ENCODE peak calls at places on chromosome X, in five cellular contexts. O is fibroblast of villous mesenchyme, Y is AML-193, T is neural crest cell, X is T1000. I is an unnamed sample.

GRCh38 chrX:21798677-21799219 is 40.7 kb upstream of the MBTPS2 start:
- DNase-seq in X (no peak), Y (no peak), T (no peak), O (peak; percentile 10), I (peak; percentile 81)

GRCh38 chrX:153723351-153724251 is 586 bp downstream of the BCAP31 start:
- DNase-seq in O (peak; percentile 51), X (no peak), T (no peak), Y (no peak), I (peak; percentile 41)

GRCh38 chrX:75156537-75156945 is 458 bp upstream of the ABCB7 start:
- DNase-seq in O (peak; percentile 49), T (no peak), X (peak; percentile 2), Y (no peak), I (peak; percentile 50)

GRCh38 chrX:148310402-148311200 is 189.8 kb upstream of the AFF2 start:
- DNase-seq in X (no peak), O (no peak), T (no peak), Y (peak; percentile 61), I (no peak)

GRCh38 chrX:20965270-20966044 is 408.8 kb upstream of the CNKSR2 start:
- DNase-seq in X (no peak), T (no peak), Y (no peak), O (no peak), I (no peak)

GRCh38 chrX:15087747-15088146 is 182.1 kb downstream of the ASB9 start:
- DNase-seq in X (no peak), Y (no peak), O (no peak), T (no peak), I (no peak)

GRCh38 chrX:317424-318067 is 1.1 kb downstream of the GTPBP6 start:
- DNase-seq in O (no peak), T (no peak), Y (no peak), X (no peak), I (no peak)

GRCh38 chrX:119468930-119469635 is 839 bp downstream of the SLC25A5 start:
- DNase-seq in X (peak; percentile 37), O (peak; percentile 81), T (peak; percentile 88), Y (peak; percentile 45), I (peak; percentile 78)

GRCh38 chrX:24526616-24527015 is 61.5 kb downstream of the PDK3 start:
- DNase-seq in T (no peak), O (no peak), Y (no peak), X (no peak), I (no peak)

GRCh38 chrX:11137543-11138139 is 26.5 kb downstream of the HCCS start:
- DNase-seq in T (no peak), Y (peak; percentile 35), O (peak; percentile 62), X (no peak), I (peak; percentile 67)

GRCh38 chrX:44178271-44178670 is 165.2 kb downstream of the EFHC2 start:
- DNase-seq in T (no peak), X (no peak), O (no peak), Y (no peak), I (no peak)

GRCh38 chrX:10507181-10507580 is 113.2 kb downstream of the MID1 start:
- DNase-seq in T (no peak), X (no peak), O (no peak), Y (no peak), I (peak; percentile 30)

GRCh38 chrX:47530054-47530453 is 31.0 kb upstream of the ARAF start:
- DNase-seq in X (no peak), Y (no peak), O (no peak), T (no peak), I (no peak)

GRCh38 chrX:118702741-118703140 is 24.7 kb upstream of the IL13RA1 start:
- DNase-seq in Y (no peak), X (no peak), T (no peak), O (peak; percentile 17), I (no peak)

GRCh38 chrX:1094934-1095333 is 117.5 kb downstream of the CRLF2 start:
- DNase-seq in Y (no peak), X (no peak), O (no peak), T (no peak), I (no peak)

GRCh38 chrX:132292753-132293152 is 73.5 kb upstream of the RAP2C start:
- DNase-seq in O (peak; percentile 71), Y (no peak), T (peak; percentile 28), X (no peak), I (peak; percentile 74)

GRCh38 chrX:91435465-91435864 is 826 bp downstream of the PABPC5 start:
- DNase-seq in Y (no peak), X (no peak), T (no peak), O (no peak), I (peak; percentile 0)

GRCh38 chrX:103919336-103919682 is 43.1 kb upstream of the TMSB15B start:
- DNase-seq in O (peak; percentile 14), Y (peak; percentile 19), X (no peak), T (no peak), I (peak; percentile 44)

GRCh38 chrX:72393836-72394517 is 88.3 kb upstream of the CITED1 start:
- DNase-seq in Y (no peak), X (no peak), O (no peak), T (no peak), I (no peak)

GRCh38 chrX:103376118-103376978 is at the start of gene BEX3:
- DNase-seq in O (peak; percentile 56), X (no peak), T (peak; percentile 41), Y (no peak), I (peak; percentile 47)

GRCh38 chrX:10216208-10216607 is 59.4 kb downstream of the CLCN4 start:
- DNase-seq in O (no peak), X (no peak), T (no peak), Y (no peak), I (no peak)

GRCh38 chrX:23235051-23235450 is 99.6 kb upstream of the PTCHD1 start:
- DNase-seq in Y (no peak), O (no peak), T (no peak), X (no peak), I (no peak)

GRCh38 chrX:140765043-140765784 is 55.7 kb downstream of the LINC00632 start:
- DNase-seq in Y (no peak), X (no peak), T (no peak), O (peak; percentile 57), I (peak; percentile 58)

GRCh38 chrX:38494239-38494823 is 67.0 kb upstream of the TSPAN7 start:
- DNase-seq in Y (no peak), T (no peak), O (no peak), X (no peak), I (peak; percentile 0)

GRCh38 chrX:66680451-66680850 is 41.6 kb upstream of the EDA2R start:
- DNase-seq in O (no peak), T (no peak), X (no peak), Y (no peak), I (peak; percentile 42)

GRCh38 chrX:140090800-140091275 is 125.5 kb upstream of the CXorf66 start:
- DNase-seq in T (peak; percentile 18), O (no peak), Y (no peak), X (no peak), I (no peak)

GRCh38 chrX:104135677-104136076 is 21.1 kb downstream of the SLC25A53 start:
- DNase-seq in O (peak; percentile 8), X (no peak), T (no peak), Y (no peak), I (peak; percentile 3)

GRCh38 chrX:110914281-110914680 is 118.7 kb upstream of the CHRDL1 start:
- DNase-seq in O (no peak), X (no peak), T (no peak), Y (no peak), I (no peak)

GRCh38 chrX:13607996-13608365 is 38.6 kb downstream of the EGFL6 start:
- DNase-seq in T (no peak), O (no peak), X (no peak), Y (no peak), I (no peak)

GRCh38 chrX:53250556-53250955 is 25.5 kb upstream of the KDM5C start:
- DNase-seq in O (no peak), Y (no peak), X (no peak), T (no peak), I (no peak)

GRCh38 chrX:47316276-47317025 is 53.9 kb upstream of the ZNF157 start:
- DNase-seq in T (peak; percentile 50), X (no peak), Y (no peak), O (peak; percentile 2), I (peak; percentile 18)